ENCODE peak calls at places on chromosomes 1 and 21, in ten cellular contexts. T, V, R, B, D, E, A, Y, C and U are unnamed samples.

GRCh38 chr1:74728736-74729135 is 4.1 kb downstream of the CRYZ start:
- DNase-seq in T (no peak), V (no peak), R (no peak), B (peak; percentile 39), D (no peak), E (no peak), A (no peak), Y (no peak), C (no peak), U (peak; percentile 33)

GRCh38 chr21:41914965-41915364 is 35.8 kb upstream of the PRDM15 start:
- DNase-seq in T (no peak), V (no peak), R (no peak), B (no peak), D (no peak), E (no peak), A (no peak), Y (no peak), C (no peak), U (no peak)

GRCh38 chr1:162587347-162587746 is 25.8 kb downstream of the UAP1 start:
- DNase-seq in T (no peak), V (no peak), R (no peak), B (no peak), D (no peak), E (no peak), A (no peak), Y (peak; percentile 45), C (no peak), U (no peak)

GRCh38 chr1:212323065-212323464 is 37.9 kb downstream of the PPP2R5A start:
- DNase-seq in T (no peak), V (no peak), R (no peak), B (no peak), D (no peak), E (no peak), A (no peak), Y (no peak), C (no peak), U (no peak)

GRCh38 chr1:159889821-159890252 is 10.1 kb downstream of the CFAP45 start:
- DNase-seq in T (no peak), V (no peak), R (peak; percentile 95), B (no peak), D (no peak), E (peak; percentile 91), A (peak; percentile 60), Y (peak; percentile 30), C (no peak), U (peak; percentile 96)

GRCh38 chr1:21939650-21940374 is 2.7 kb upstream of the HSPG2 start:
- DNase-seq in T (peak; percentile 22), V (peak; percentile 62), R (peak; percentile 96), B (no peak), D (no peak), E (peak; percentile 84), A (no peak), Y (peak; percentile 71), C (peak; percentile 98), U (peak; percentile 98)

GRCh38 chr1:154729031-154729442 is 121.1 kb upstream of the ADAR start:
- DNase-seq in T (no peak), V (no peak), R (peak; percentile 48), B (no peak), D (no peak), E (peak; percentile 47), A (no peak), Y (no peak), C (no peak), U (no peak)

GRCh38 chr1:195831789-195832188 is 776.5 kb downstream of the KCNT2 start:
- DNase-seq in T (no peak), V (no peak), R (no peak), B (no peak), D (no peak), E (no peak), A (no peak), Y (no peak), C (no peak), U (no peak)

GRCh38 chr21:42012344-42012743 is 2.2 kb upstream of the ZBTB21 start:
- DNase-seq in T (no peak), V (no peak), R (no peak), B (no peak), D (no peak), E (no peak), A (no peak), Y (no peak), C (no peak), U (no peak)

GRCh38 chr1:91611498-91611917 is 110.9 kb downstream of the CDC7 start:
- DNase-seq in T (no peak), V (no peak), R (no peak), B (peak; percentile 22), D (peak; percentile 86), E (no peak), A (no peak), Y (peak; percentile 79), C (no peak), U (peak; percentile 38)

GRCh38 chr21:44836666-44837471 is 19.0 kb upstream of the SUMO3 start:
- DNase-seq in T (no peak), V (no peak), R (no peak), B (peak; percentile 71), D (peak; percentile 78), E (peak; percentile 71), A (no peak), Y (peak; percentile 43), C (no peak), U (peak; percentile 69)

GRCh38 chr1:107076846-107077245 is 20.4 kb downstream of the PRMT6 start:
- DNase-seq in T (no peak), V (no peak), R (peak; percentile 85), B (no peak), D (peak; percentile 1), E (peak; percentile 75), A (no peak), Y (peak; percentile 32), C (no peak), U (peak; percentile 94)